ENCODE peak calls at places on chromosomes 5 and 9, in seven cellular contexts. B, J, Z, L, P, D and S are unnamed samples.

GRCh38 chr9:126622872-126623271 is 9.1 kb downstream of the LMX1B start:
- DNase-seq in B (no peak), J (no peak), Z (no peak), L (no peak), P (no peak), D (no peak), S (no peak)

GRCh38 chr5:20230010-20230409 is 242.0 kb upstream of the CDH18 start:
- DNase-seq in B (no peak), J (no peak), Z (no peak), L (no peak), P (no peak), D (no peak), S (no peak)

GRCh38 chr5:178216779-178217178 is 12.4 kb downstream of the HNRNPAB start:
- DNase-seq in B (no peak), J (no peak), Z (no peak), L (no peak), P (no peak), D (no peak), S (no peak)

GRCh38 chr5:99068944-99069650 is 140.3 kb upstream of the CHD1 start:
- DNase-seq in B (no peak), J (no peak), Z (no peak), L (no peak), P (no peak), D (no peak), S (no peak)

GRCh38 chr9:133528001-133528886 is 3.5 kb upstream of the MYMK start:
- DNase-seq in B (no peak), J (no peak), Z (no peak), L (no peak), P (no peak), D (no peak), S (no peak)

GRCh38 chr5:96962540-96962991 is 26.7 kb downstream of the LNPEP start:
- DNase-seq in B (no peak), J (no peak), Z (no peak), L (no peak), P (no peak), D (no peak), S (no peak)

GRCh38 chr5:54761213-54761701 is 224.1 kb downstream of the ESM1 start:
- DNase-seq in B (no peak), J (peak; percentile 31), Z (no peak), L (peak; percentile 98), P (peak; percentile 52), D (no peak), S (no peak)

GRCh38 chr5:96324708-96325107 is 108.3 kb downstream of the PCSK1 start:
- DNase-seq in B (no peak), J (peak; percentile 63), Z (no peak), L (peak; percentile 91), P (peak; percentile 89), D (no peak), S (peak; percentile 82)

GRCh38 chr9:127457191-127457878 is 6.0 kb downstream of the LRSAM1 start:
- DNase-seq in B (no peak), J (no peak), Z (no peak), L (no peak), P (no peak), D (no peak), S (no peak)

GRCh38 chr9:2817987-2818386 is 25.9 kb downstream of the PUM3 start:
- DNase-seq in B (no peak), J (no peak), Z (no peak), L (peak; percentile 74), P (peak; percentile 54), D (no peak), S (no peak)

GRCh38 chr9:92671323-92671722 is 1.4 kb upstream of the IPPK start:
- DNase-seq in B (peak; percentile 37), J (peak; percentile 74), Z (no peak), L (peak; percentile 68), P (peak; percentile 68), D (no peak), S (no peak)

GRCh38 chr5:118236108-118236849 is 752.1 kb downstream of the DTWD2 start:
- DNase-seq in B (no peak), J (no peak), Z (no peak), L (no peak), P (no peak), D (no peak), S (no peak)

GRCh38 chr9:116639251-116639741 is 47.8 kb upstream of the TRIM32 start:
- DNase-seq in B (no peak), J (no peak), Z (no peak), L (peak; percentile 16), P (peak; percentile 17), D (no peak), S (no peak)

GRCh38 chr5:62190173-62190572 is 115.8 kb upstream of the KIF2A start:
- DNase-seq in B (no peak), J (no peak), Z (no peak), L (no peak), P (no peak), D (no peak), S (no peak)

GRCh38 chr5:174229640-174230350 is 184.3 kb downstream of the NSG2 start:
- DNase-seq in B (no peak), J (no peak), Z (no peak), L (peak; percentile 10), P (peak; percentile 95), D (no peak), S (no peak)

GRCh38 chr5:133398646-133399081 is 213.7 kb downstream of the FSTL4 start:
- DNase-seq in B (no peak), J (no peak), Z (no peak), L (no peak), P (no peak), D (peak; percentile 37), S (no peak)

GRCh38 chr5:76426391-76426802 is 23.3 kb downstream of the IQGAP2 start:
- DNase-seq in B (no peak), J (no peak), Z (no peak), L (no peak), P (no peak), D (no peak), S (no peak)

GRCh38 chr9:93397664-93398381 is 53.7 kb upstream of the FAM120A start:
- DNase-seq in B (no peak), J (no peak), Z (no peak), L (peak; percentile 69), P (no peak), D (no peak), S (no peak)

GRCh38 chr5:168701641-168702040 is 122.5 kb upstream of the PANK3 start:
- DNase-seq in B (no peak), J (no peak), Z (no peak), L (no peak), P (no peak), D (no peak), S (no peak)

GRCh38 chr9:122849546-122849945 is 21.2 kb upstream of the PDCL start:
- DNase-seq in B (no peak), J (no peak), Z (no peak), L (no peak), P (no peak), D (no peak), S (no peak)

GRCh38 chr9:16551692-16552091 is 318.8 kb downstream of the BNC2 start:
- DNase-seq in B (no peak), J (no peak), Z (no peak), L (no peak), P (no peak), D (no peak), S (no peak)

GRCh38 chr9:89174291-89174690 is 4.3 kb downstream of the SHC3 start:
- DNase-seq in B (no peak), J (no peak), Z (no peak), L (no peak), P (no peak), D (no peak), S (no peak)

GRCh38 chr9:124008855-124009834 is 2.4 kb upstream of the LHX2 start:
- DNase-seq in B (no peak), J (no peak), Z (no peak), L (no peak), P (no peak), D (no peak), S (no peak)

GRCh38 chr9:742914-743594 is 98.4 kb upstream of the DMRT1 start:
- DNase-seq in B (no peak), J (no peak), Z (no peak), L (no peak), P (peak; percentile 78), D (no peak), S (no peak)

GRCh38 chr5:138722518-138722917 is 30.7 kb upstream of the CTNNA1 start:
- DNase-seq in B (peak; percentile 6), J (no peak), Z (peak; percentile 54), L (no peak), P (no peak), D (no peak), S (no peak)

GRCh38 chr9:4865685-4866084 is 72.9 kb downstream of the RCL1 start:
- DNase-seq in B (no peak), J (no peak), Z (no peak), L (no peak), P (no peak), D (no peak), S (no peak)

GRCh38 chr5:74021090-74021489 is 395.1 kb downstream of the ARHGEF28 start:
- DNase-seq in B (no peak), J (no peak), Z (no peak), L (no peak), P (no peak), D (no peak), S (no peak)

GRCh38 chr5:123154857-123155467 is 65.9 kb downstream of the PRDM6 start:
- DNase-seq in B (no peak), J (no peak), Z (no peak), L (peak; percentile 73), P (no peak), D (no peak), S (no peak)

GRCh38 chr5:146541956-146542849 is 26.2 kb upstream of the GPR151 start:
- DNase-seq in B (peak; percentile 85), J (peak; percentile 70), Z (peak; percentile 59), L (peak; percentile 57), P (peak; percentile 70), D (peak; percentile 80), S (peak; percentile 77)

GRCh38 chr5:56814361-56814962 is 887 bp upstream of the MAP3K1 start:
- DNase-seq in B (peak; percentile 38), J (peak; percentile 31), Z (peak; percentile 74), L (no peak), P (peak; percentile 29), D (peak; percentile 69), S (no peak)
- H3K4me3 ChIP-seq in B (peak overlapping the region; percentile 83), J (peak overlapping the region; percentile 93), Z (peak overlapping the region; percentile 84), L (peak overlapping the region; percentile 76), P (peak overlapping the region; percentile 58), D (peak overlapping the region; percentile 61), S (peak overlapping the region; percentile 97)

GRCh38 chr5:57298295-57298984 is 124.6 kb downstream of the GPBP1 start:
- DNase-seq in B (peak; percentile 98), J (peak; percentile 85), Z (peak; percentile 60), L (peak; percentile 89), P (peak; percentile 90), D (peak; percentile 84), S (peak; percentile 79)
- H3K4me3 ChIP-seq in B (no peak overlapping the region), J (no peak overlapping the region), Z (peak overlapping the region; percentile 27), L (no peak overlapping the region), P (no peak overlapping the region), D (peak overlapping the region; percentile 7), S (no peak overlapping the region)

GRCh38 chr5:51544386-51544785 is 161.1 kb downstream of the ISL1 start:
- DNase-seq in B (no peak), J (no peak), Z (no peak), L (no peak), P (peak; percentile 4), D (no peak), S (no peak)

GRCh38 chr5:51539232-51539631 is 156.0 kb downstream of the ISL1 start:
- DNase-seq in B (no peak), J (no peak), Z (no peak), L (no peak), P (no peak), D (no peak), S (no peak)
- H3K4me3 ChIP-seq in B (no peak overlapping the region), J (no peak overlapping the region), Z (no peak overlapping the region), L (no peak overlapping the region), P (no peak overlapping the region), D (no peak overlapping the region), S (no peak overlapping the region)

GRCh38 chr5:35924122-35924949 is 14.1 kb downstream of the CAPSL start:
- DNase-seq in B (no peak), J (no peak), Z (no peak), L (peak; percentile 47), P (peak; percentile 85), D (no peak), S (no peak)
- H3K4me3 ChIP-seq in B (no peak overlapping the region), J (no peak overlapping the region), Z (no peak overlapping the region), L (peak overlapping the region; percentile 29), P (no peak overlapping the region), D (no peak overlapping the region), S (no peak overlapping the region)